ENCODE peak calls at places on chromosomes 1 and 21, in eight cellular contexts. H is fibroblast of the aortic adventitia; B is iPS DF 6.9; T is activated naive CD4-positive, alpha-beta T cell treated with anti-CD3 and anti-CD28 coated beads, Interleukin-2, amount 10 ng/mL, durations not matched to agents 7 days and 5 days; J is amniotic stem cell; N is progenitor cell of endocrine pancreas; I is tibial artery; R is iPS-NIHi11. C is an unnamed sample.

GRCh38 chr1:206633708-206634121 is 1.6 kb upstream of the DYRK3 start:
- DNase-seq in H (peak; percentile 95), B (no peak), T (no peak), J (peak; percentile 28), N (no peak), I (no peak), R (no peak), C (no peak)

GRCh38 chr21:24197956-24198355 is 1409.3 kb downstream of the MRPL39 start:
- DNase-seq in H (no peak), B (no peak), T (no peak), J (no peak), N (no peak), I (no peak), R (no peak), C (no peak)

GRCh38 chr1:57431400-57431799 is 7.5 kb upstream of the DAB1 start:
- DNase-seq in H (no peak), B (no peak), T (no peak), J (no peak), N (no peak), I (no peak), R (no peak), C (no peak)

GRCh38 chr1:204544321-204544720 is 28.1 kb downstream of the MDM4 start:
- DNase-seq in H (peak; percentile 67), B (no peak), T (no peak), J (no peak), N (no peak), I (no peak), R (no peak), C (no peak)

GRCh38 chr1:69088556-69088955 is 479.2 kb upstream of the LRRC7 start:
- DNase-seq in H (no peak), B (no peak), T (no peak), J (no peak), N (no peak), I (no peak), R (no peak), C (no peak)

GRCh38 chr1:174158767-174159252 is 510 bp upstream of the RABGAP1L start:
- DNase-seq in H (no peak), B (no peak), T (no peak), J (no peak), N (no peak), I (no peak), R (peak; percentile 5), C (no peak)

GRCh38 chr21:8989883-8990325 is 1531.5 kb upstream of the TPTE start:
- DNase-seq in H (no peak), B (peak; percentile 86), T (no peak), J (no peak), N (no peak), I (no peak), R (no peak), C (no peak)

GRCh38 chr1:10734900-10735602 is 61.4 kb downstream of the CASZ1 start:
- DNase-seq in H (no peak), B (no peak), T (no peak), J (no peak), N (no peak), I (no peak), R (peak; percentile 78), C (no peak)

GRCh38 chr1:51044834-51045233 is 57.2 kb upstream of the C1orf185 start:
- DNase-seq in H (peak; percentile 47), B (no peak), T (no peak), J (no peak), N (no peak), I (no peak), R (no peak), C (no peak)